ENCODE peak calls at places on chromosomes 7 and 10, in eight cellular contexts. J is cardiac muscle cell; D is brain microvascular endothelial cell; T is gastrocnemius medialis; K is testis; L is neural progenitor cell; W is naive thymus-derived CD4-positive, alpha-beta T cell; S is endodermal cell. N is an unnamed sample. For H3K36me3, the result is how much of the 10 kb centered on the place peaks cover.

GRCh38 chr10:133537551-133538545 is 10.7 kb downstream of the CYP2E1 start:
- DNase-seq in L (no peak), D (no peak), K (no peak), W (no peak), J (no peak), S (no peak), T (no peak), N (no peak)

GRCh38 chr7:146683439-146683838 is 566.8 kb downstream of the CNTNAP2 start:
- DNase-seq in J (no peak), S (no peak), L (no peak), K (no peak), D (no peak), W (no peak), T (no peak), N (no peak)

GRCh38 chr10:74544106-74544505 is 282.3 kb upstream of the KAT6B start:
- DNase-seq in K (no peak), T (no peak), D (no peak), J (no peak), L (no peak), W (no peak), S (no peak), N (no peak)

GRCh38 chr10:102433619-102434046 is 1.3 kb upstream of the CUEDC2 start:
- DNase-seq in T (no peak), J (no peak), D (no peak), W (no peak), L (no peak), K (no peak), S (no peak), N (no peak)

GRCh38 chr10:60661627-60662026 is 116.7 kb upstream of the CDK1 start:
- DNase-seq in J (no peak), T (no peak), D (peak), L (no peak), S (peak), W (no peak), K (no peak), N (no peak)

GRCh38 chr7:76296743-76297740 is 5.4 kb upstream of the HSPB1 start:
- DNase-seq in J (no peak), S (no peak), K (no peak), D (peak), W (no peak), L (no peak), T (peak), N (peak)

GRCh38 chr10:90787376-90787775 is 70.5 kb downstream of the HTR7 start:
- DNase-seq in K (no peak), W (no peak), L (no peak), S (no peak), T (no peak), J (no peak), D (no peak), N (no peak)

GRCh38 chr7:98958968-98959367 is 80.6 kb downstream of the TRRAP start:
- DNase-seq in L (no peak), T (no peak), J (no peak), S (no peak), W (no peak), K (no peak), D (no peak), N (no peak)

GRCh38 chr10:34319197-34319846 is 495.8 kb downstream of the PARD3 start:
- DNase-seq in L (no peak), S (no peak), K (peak), T (no peak), J (peak), W (no peak), D (peak), N (no peak)

GRCh38 chr7:149635561-149636329 is 137.6 kb downstream of the ZNF467 start:
- DNase-seq in S (peak), J (no peak), L (no peak), W (no peak), K (no peak), D (no peak), T (no peak), N (no peak)

GRCh38 chr7:151166629-151167196 is 781 bp downstream of the GBX1 start:
- DNase-seq in L (no peak), J (no peak), W (no peak), K (no peak), D (no peak), S (peak), T (no peak), N (no peak)

GRCh38 chr7:94289071-94289470 is 105.6 kb upstream of the COL1A2 start:
- DNase-seq in L (peak), S (peak), J (peak), D (peak), T (peak), K (peak), W (no peak), N (peak)

GRCh38 chr7:76515999-76516443 is 5.7 kb downstream of the UPK3B start:
- DNase-seq in W (peak), L (no peak), D (peak), J (peak), K (peak), S (no peak), T (no peak), N (no peak)

GRCh38 chr10:49528977-49529506 is 9.9 kb downstream of the ERCC6 start:
- DNase-seq in T (no peak), L (no peak), K (no peak), W (no peak), D (no peak), S (no peak), J (no peak), N (no peak)
- H3K36me3 ChIP-seq in T (under half), L (under half), K (under half), W (under half), D (half or more), S (half or more), J (under half), N (under half)

DNA sequence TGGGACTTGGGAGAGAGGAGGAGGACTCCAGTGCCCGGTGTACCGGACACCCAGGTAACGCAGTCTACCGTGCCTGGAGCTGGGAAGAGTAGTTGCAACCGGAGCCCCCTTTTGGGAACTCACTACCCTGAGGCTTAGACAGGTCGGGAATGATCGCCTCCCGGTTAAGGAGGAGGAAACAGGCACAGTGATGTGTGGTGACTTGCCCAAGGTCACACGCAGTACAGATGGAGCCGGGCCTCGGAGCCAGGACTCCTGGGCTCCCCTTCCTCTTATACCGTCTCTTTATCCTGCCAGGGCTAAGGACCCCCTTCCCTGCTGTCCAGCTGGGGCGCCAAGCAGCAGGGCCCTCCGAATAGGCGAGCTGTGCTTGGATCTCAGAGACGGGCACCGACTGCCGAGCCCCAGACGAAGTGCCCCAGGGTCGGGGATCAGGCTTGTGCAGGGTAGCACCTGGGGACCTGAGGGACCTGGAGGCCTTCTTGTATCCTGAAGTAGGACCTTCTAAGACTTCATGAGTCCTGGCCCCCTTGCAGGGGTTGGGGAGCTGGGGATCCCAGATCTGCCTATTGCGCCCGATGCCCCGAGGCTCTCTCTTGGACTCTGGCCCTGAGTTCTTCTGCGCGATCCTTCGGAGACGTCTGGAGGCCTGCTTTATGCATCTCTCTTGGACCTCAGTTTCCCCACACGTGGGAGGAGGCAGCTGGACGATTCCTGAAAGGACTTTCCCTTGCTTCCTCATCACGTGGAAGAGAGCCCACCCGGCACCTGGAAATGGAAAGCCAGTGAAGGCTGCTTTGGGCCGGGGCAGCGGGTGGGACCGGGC is 767 bp upstream of the CYP26A1 start:
- DNase-seq in S (peak), K (no peak), D (no peak), L (peak), T (no peak), W (no peak), J (no peak), N (no peak)
- H3K4me3 ChIP-seq in S (peak), K (peak), D (no peak), L (peak), T (peak), W (no peak), J (peak), N (peak)

DNA sequence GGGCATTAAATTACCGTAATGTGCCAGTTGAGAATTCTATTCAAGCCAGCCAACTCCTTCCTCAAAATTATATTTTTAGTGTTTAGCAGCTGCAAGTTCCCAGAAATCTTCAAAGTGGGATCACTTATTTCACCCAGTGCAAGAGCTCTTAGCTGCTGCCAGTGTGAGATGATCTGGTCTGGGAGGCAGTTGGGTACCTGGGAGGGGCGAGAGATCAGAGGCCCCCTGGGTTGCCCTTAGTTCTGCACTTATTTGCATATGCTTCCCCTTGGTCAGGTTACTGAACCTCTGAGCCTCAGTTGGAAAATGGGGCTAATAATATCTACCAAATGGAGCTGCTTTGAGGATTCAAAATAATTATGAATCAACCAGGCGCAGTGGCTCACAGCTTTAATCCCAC is 427.3 kb downstream of the GALNT17 start:
- DNase-seq in W (no peak), D (no peak), K (no peak), L (peak), T (no peak), S (no peak), J (no peak), N (no peak)
- H3K27ac ChIP-seq in W (no peak), D (no peak), K (no peak), L (no peak), T (no peak), S (no peak), J (no peak), N (no peak)

GRCh38 chr7:498678-499641 is 20.7 kb downstream of the PDGFA start:
- DNase-seq in L (no peak), D (no peak), J (no peak), T (no peak), S (no peak), W (no peak), K (no peak), N (peak)

GRCh38 chr7:495761-496321 is 23.8 kb downstream of the PDGFA start:
- DNase-seq in L (no peak), S (no peak), T (no peak), D (no peak), W (no peak), K (no peak), J (no peak), N (peak)

GRCh38 chr7:496528-497295 is 22.9 kb downstream of the PDGFA start:
- DNase-seq in S (no peak), D (no peak), J (no peak), W (no peak), L (no peak), T (no peak), K (no peak), N (peak)

GRCh38 chr7:497946-498655 is 21.5 kb downstream of the PDGFA start:
- DNase-seq in K (no peak), S (no peak), L (no peak), D (no peak), T (no peak), W (no peak), J (no peak), N (peak)

DNA sequence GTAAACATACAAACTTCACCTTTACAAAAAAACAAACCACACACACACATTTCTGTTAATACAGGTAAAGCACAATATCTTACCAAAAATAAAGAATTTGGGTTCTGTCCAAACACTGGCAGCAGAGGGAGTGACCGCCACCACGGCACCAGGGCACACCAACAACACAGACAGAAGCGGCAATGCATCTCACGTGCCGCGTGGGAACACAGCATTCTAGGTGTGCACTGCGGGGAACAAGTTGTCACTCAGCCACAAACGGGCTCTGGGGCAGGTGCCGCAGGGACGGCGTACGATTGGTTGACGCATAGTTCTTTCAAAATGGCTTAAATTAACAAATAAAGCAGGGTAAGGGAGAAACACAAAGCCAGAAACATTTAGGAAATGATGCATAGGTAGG is 22.3 kb downstream of the PDGFA start:
- DNase-seq in W (no peak), L (no peak), K (no peak), T (no peak), J (no peak), S (no peak), D (no peak), N (no peak)
- H3K36me3 ChIP-seq in W (under half), L (under half), K (under half), T (under half), J (under half), S (under half), D (under half), N (half or more)

DNA sequence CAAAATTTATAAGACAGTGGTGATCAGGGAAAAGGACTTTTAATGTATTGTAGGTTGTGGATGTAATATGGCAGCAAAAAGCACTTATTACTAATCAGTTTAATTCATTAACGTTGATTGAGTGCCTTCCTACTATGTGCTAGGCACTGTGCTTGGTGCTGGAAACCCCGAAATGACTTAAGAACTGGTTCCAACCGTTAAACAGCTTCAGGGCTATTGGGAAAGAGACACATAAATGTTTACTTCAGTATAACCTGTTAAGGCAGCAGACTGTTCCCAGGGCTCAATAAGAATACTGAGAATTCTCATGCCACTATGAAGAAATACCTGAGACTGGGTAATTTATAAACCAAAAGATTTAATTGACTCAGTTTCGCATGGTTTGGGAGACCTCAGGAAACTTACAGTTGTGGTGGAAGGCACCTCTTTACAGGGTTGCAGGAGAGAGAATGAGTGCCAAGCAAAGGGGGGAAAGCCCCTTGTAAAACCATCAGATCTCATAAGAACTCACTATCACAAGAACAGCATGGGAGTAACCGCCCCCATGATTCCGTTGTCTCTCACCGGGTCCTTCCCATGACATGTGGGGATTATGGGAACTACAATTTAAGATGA is 1.1 kb upstream of the SLC25A13 start:
- DNase-seq in T (no peak), W (no peak), K (no peak), D (no peak), J (no peak), S (no peak), L (no peak), N (no peak)
- H3K4me3 ChIP-seq in T (no peak), W (no peak), K (no peak), D (no peak), J (no peak), S (peak), L (no peak), N (no peak)

GRCh38 chr10:484925-485661 is 204.4 kb downstream of the DIP2C start:
- DNase-seq in D (peak), K (no peak), J (no peak), T (no peak), L (no peak), W (no peak), S (peak), N (no peak)

GRCh38 chr10:482848-483247 is 206.6 kb downstream of the DIP2C start:
- DNase-seq in K (no peak), W (no peak), L (no peak), J (no peak), S (no peak), D (no peak), T (no peak), N (no peak)

GRCh38 chr10:485776-486572 is 203.5 kb downstream of the DIP2C start:
- DNase-seq in D (no peak), K (no peak), J (no peak), S (peak), L (no peak), T (no peak), W (peak), N (peak)

GRCh38 chr10:483266-483665 is 206.2 kb downstream of the DIP2C start:
- DNase-seq in D (no peak), T (no peak), J (no peak), W (no peak), L (no peak), K (no peak), S (no peak), N (no peak)

DNA sequence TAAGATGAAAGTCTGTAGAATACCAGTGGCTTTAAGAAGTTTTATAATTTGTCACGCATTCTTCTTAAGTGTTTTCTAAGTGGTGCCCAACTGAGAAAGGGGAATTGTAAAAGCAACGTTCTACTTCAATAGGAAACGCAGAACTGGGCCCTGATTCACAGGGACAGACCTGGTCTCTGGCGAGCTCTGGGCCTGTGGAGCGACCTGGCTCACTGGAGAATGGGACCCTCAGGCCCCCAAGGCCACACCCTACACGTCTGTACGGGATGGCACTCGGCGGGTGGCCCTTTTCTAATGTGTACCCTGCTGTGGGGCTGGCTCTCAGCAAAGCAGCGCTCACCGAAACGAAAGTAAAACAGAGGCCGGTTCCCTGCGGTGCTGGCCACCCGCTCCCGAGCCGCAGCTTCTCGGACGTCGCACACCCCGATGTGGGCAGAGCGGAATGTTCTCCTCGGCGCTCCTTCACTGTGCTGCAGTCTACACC is 205.0 kb downstream of the DIP2C start:
- DNase-seq in W (peak), T (no peak), L (peak), K (no peak), D (peak), S (peak), J (peak), N (no peak)
- H3K27ac ChIP-seq in W (peak), T (peak), L (peak), K (peak), D (peak), S (no peak), J (no peak), N (peak)

GRCh38 chr7:6647541-6647940 is 10.4 kb downstream of the ZNF316 start:
- DNase-seq in T (no peak), K (no peak), W (no peak), L (no peak), D (no peak), S (no peak), J (no peak), N (no peak)
- H3K36me3 ChIP-seq in T (under half), K (under half), W (under half), L (under half), D (under half), S (under half), J (under half), N (half or more)

GRCh38 chr10:97632949-97633884 is at the start of gene MORN4:
- DNase-seq in W (peak), T (peak), L (peak), K (peak), D (peak), J (peak), S (peak), N (peak)
- H3K4me3 ChIP-seq in W (peak), T (peak), L (peak), K (peak), D (peak), J (peak), S (peak), N (peak)

DNA sequence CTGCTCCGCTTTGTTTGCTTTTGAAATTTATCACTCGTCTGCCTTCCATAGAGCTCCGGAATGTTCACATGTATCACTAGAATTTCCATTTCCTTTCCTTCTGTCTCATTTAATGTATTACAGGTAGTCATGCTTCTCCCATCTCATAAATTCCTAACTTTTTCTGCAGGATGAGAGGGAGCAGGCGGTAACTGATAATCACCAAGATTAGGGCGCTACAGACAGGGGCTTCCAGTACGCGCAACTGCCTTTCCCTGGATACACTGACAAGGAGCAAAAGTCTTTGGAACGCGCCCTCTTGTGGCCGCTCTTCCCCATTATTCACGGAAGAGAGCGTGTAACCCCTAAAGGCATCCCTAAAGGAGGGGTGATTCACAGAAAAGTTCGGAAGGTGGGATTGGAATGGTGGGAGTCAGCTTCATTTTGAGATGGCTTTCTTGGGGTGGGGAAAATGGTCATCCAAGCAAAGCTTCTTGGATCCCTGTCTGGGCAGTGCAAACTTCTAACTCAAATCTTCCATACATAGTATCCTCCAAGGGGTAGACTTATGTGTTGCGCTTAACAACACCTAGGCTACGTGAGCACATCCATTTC is 6.5 kb downstream of the INHBA start:
- DNase-seq in L (peak), S (peak), D (peak), W (no peak), K (peak), T (peak), J (peak), N (peak)
- H3K27ac ChIP-seq in L (no peak), S (no peak), D (peak), W (no peak), K (peak), T (peak), J (no peak), N (peak)

DNA sequence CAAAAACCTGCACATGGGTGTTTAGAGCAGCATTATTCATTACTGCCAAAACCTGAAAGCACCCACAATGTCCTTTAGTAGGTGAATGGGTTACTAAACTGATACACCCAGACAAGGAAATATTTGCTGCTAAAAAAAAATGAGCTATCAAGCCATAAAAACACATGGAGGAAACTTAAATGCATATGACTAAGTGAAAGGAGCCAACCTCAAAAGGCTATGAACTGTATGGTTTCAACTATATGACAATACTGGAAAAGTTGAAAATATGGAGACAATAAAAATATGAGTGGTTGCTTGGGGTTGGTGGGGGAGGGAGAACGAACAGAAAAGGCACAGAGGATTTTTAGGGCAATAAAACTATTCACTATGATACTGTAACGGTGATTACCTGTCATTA is 291.0 kb downstream of the TNS3 start:
- DNase-seq in D (no peak), S (no peak), L (no peak), K (no peak), W (no peak), T (no peak), J (no peak), N (no peak)
- H3K36me3 ChIP-seq in D (under half), S (half or more), L (under half), K (under half), W (under half), T (under half), J (under half), N (under half)